ENCODE peak calls at places on chromosome 9, in nine cellular contexts. C is amniotic stem cell; N is epithelial cell of esophagus; B is left kidney; I is nephron progenitor cell; R is GM23248; W is HTR-8/SVneo; Z is mammary epithelial cell; P is activated T-helper 9 cell treated with anti-CD3 and anti-CD28 coated beads, Interleukin-2, amount 50 U/mL, for 16 hours. X is an unnamed sample.

GRCh38 chr9:98627291-98627690 is 81.4 kb downstream of the GABBR2 start:
- DNase-seq in C (no peak), N (no peak), B (no peak), I (no peak), R (peak), W (no peak), Z (no peak), P (no peak), X (peak)

GRCh38 chr9:90881648-90882047 is 80.0 kb downstream of the SYK start:
- DNase-seq in C (no peak), N (no peak), B (peak), I (no peak), R (peak), W (no peak), Z (no peak), P (no peak), X (no peak)

GRCh38 chr9:112861155-112861554 is 29.5 kb downstream of the SLC46A2 start:
- DNase-seq in C (no peak), N (no peak), B (no peak), I (no peak), R (no peak), W (no peak), Z (no peak), P (no peak), X (no peak)

GRCh38 chr9:77600810-77601209 is 47.3 kb downstream of the GNA14 start:
- DNase-seq in C (no peak), N (no peak), B (no peak), I (no peak), R (no peak), W (no peak), Z (no peak), P (no peak), X (no peak)

GRCh38 chr9:96166981-96167380 is 135.0 kb downstream of the HSD17B3 start:
- DNase-seq in C (no peak), N (no peak), B (peak), I (no peak), R (no peak), W (no peak), Z (no peak), P (no peak), X (no peak)

GRCh38 chr9:135248111-135248510 is 160.6 kb downstream of the OLFM1 start:
- DNase-seq in C (no peak), N (no peak), B (peak), I (no peak), R (no peak), W (no peak), Z (no peak), P (no peak), X (no peak)

GRCh38 chr9:131426545-131426944 is 32.7 kb downstream of the PRRC2B start:
- DNase-seq in C (no peak), N (no peak), B (no peak), I (no peak), R (no peak), W (no peak), Z (no peak), P (no peak), X (no peak)

GRCh38 chr9:77764894-77765780 is 117.0 kb upstream of the GNA14 start:
- DNase-seq in C (peak), N (peak), B (peak), I (no peak), R (peak), W (peak), Z (peak), P (no peak), X (peak)

GRCh38 chr9:136697821-136698526 is 10.7 kb upstream of the AGPAT2 start:
- DNase-seq in C (no peak), N (no peak), B (no peak), I (no peak), R (no peak), W (no peak), Z (no peak), P (no peak), X (no peak)

GRCh38 chr9:116152390-116152789 is 1.2 kb upstream of the PAPPA start:
- DNase-seq in C (no peak), N (peak), B (peak), I (no peak), R (peak), W (no peak), Z (peak), P (no peak), X (peak)

GRCh38 chr9:95148121-95148520 is 169.4 kb downstream of the FANCC start:
- DNase-seq in C (no peak), N (no peak), B (no peak), I (no peak), R (no peak), W (no peak), Z (no peak), P (no peak), X (no peak)

GRCh38 chr9:128946945-128947422 is 419 bp downstream of the DOLK start:
- DNase-seq in C (no peak), N (peak), B (peak), I (no peak), R (peak), W (no peak), Z (peak), P (peak), X (peak)

GRCh38 chr9:79236466-79236865 is 335.3 kb upstream of the TLE4 start:
- DNase-seq in C (no peak), N (peak), B (no peak), I (no peak), R (peak), W (no peak), Z (peak), P (no peak), X (no peak)

GRCh38 chr9:100589582-100589981 is 11.7 kb downstream of the CAVIN4 start:
- DNase-seq in C (no peak), N (no peak), B (no peak), I (no peak), R (peak), W (no peak), Z (peak), P (no peak), X (peak)

GRCh38 chr9:68685770-68686169 is 19.3 kb upstream of the PIP5K1B start:
- DNase-seq in C (no peak), N (no peak), B (peak), I (no peak), R (peak), W (no peak), Z (no peak), P (no peak), X (peak)

GRCh38 chr9:86637515-86637914 is 283.3 kb upstream of the TUT7 start:
- DNase-seq in C (no peak), N (peak), B (peak), I (peak), R (peak), W (no peak), Z (no peak), P (no peak), X (peak)

GRCh38 chr9:126113756-126114408 is 212.7 kb upstream of the MVB12B start:
- DNase-seq in C (no peak), N (no peak), B (no peak), I (no peak), R (no peak), W (no peak), Z (no peak), P (no peak), X (no peak)

GRCh38 chr9:82489579-82489915 is 501.0 kb downstream of the SPATA31D1 start:
- DNase-seq in C (no peak), N (peak), B (no peak), I (no peak), R (peak), W (no peak), Z (peak), P (no peak), X (no peak)

GRCh38 chr9:78620764-78621163 is 323.8 kb downstream of the PSAT1 start:
- DNase-seq in C (peak), N (peak), B (no peak), I (no peak), R (peak), W (no peak), Z (peak), P (no peak), X (no peak)

GRCh38 chr9:130689937-130690700 is 3.5 kb upstream of the EXOSC2 start:
- DNase-seq in C (no peak), N (peak), B (peak), I (no peak), R (peak), W (peak), Z (peak), P (no peak), X (peak)

GRCh38 chr9:134984372-134985240 is 66.9 kb upstream of the FCN1 start:
- DNase-seq in C (no peak), N (no peak), B (no peak), I (no peak), R (no peak), W (no peak), Z (no peak), P (no peak), X (no peak)

GRCh38 chr9:76414656-76415055 is 20.4 kb upstream of the RFK start:
- DNase-seq in C (no peak), N (peak), B (no peak), I (no peak), R (no peak), W (no peak), Z (peak), P (no peak), X (peak)

GRCh38 chr9:8391566-8391965 is 592.0 kb upstream of the DMAC1 start:
- DNase-seq in C (no peak), N (no peak), B (no peak), I (no peak), R (no peak), W (no peak), Z (no peak), P (no peak), X (no peak)

GRCh38 chr9:35660966-35661413 is 2.9 kb downstream of the CCDC107 start:
- DNase-seq in C (no peak), N (peak), B (peak), I (no peak), R (peak), W (no peak), Z (no peak), P (no peak), X (peak)

GRCh38 chr9:34628656-34629491 is at the start of gene ARID3C:
- DNase-seq in C (no peak), N (peak), B (peak), I (peak), R (peak), W (no peak), Z (peak), P (peak), X (no peak)

GRCh38 chr9:127195976-127196825 is 68.4 kb upstream of the GARNL3 start:
- DNase-seq in C (no peak), N (no peak), B (no peak), I (no peak), R (no peak), W (no peak), Z (no peak), P (no peak), X (no peak)

GRCh38 chr9:93306081-93306480 is 122.1 kb downstream of the WNK2 start:
- DNase-seq in C (no peak), N (no peak), B (no peak), I (no peak), R (no peak), W (no peak), Z (no peak), P (no peak), X (no peak)

GRCh38 chr9:86534572-86535258 is 180.5 kb upstream of the TUT7 start:
- DNase-seq in C (peak), N (no peak), B (no peak), I (no peak), R (peak), W (no peak), Z (no peak), P (no peak), X (no peak)

GRCh38 chr9:98700801-98701200 is 7.9 kb downstream of the GABBR2 start:
- DNase-seq in C (no peak), N (no peak), B (no peak), I (no peak), R (no peak), W (no peak), Z (no peak), P (no peak), X (no peak)

GRCh38 chr9:99037768-99038167 is 67.1 kb upstream of the TGFBR1 start:
- DNase-seq in C (no peak), N (no peak), B (no peak), I (no peak), R (peak), W (no peak), Z (no peak), P (no peak), X (no peak)

GRCh38 chr9:86200599-86201162 is 58.8 kb downstream of the C9orf153 start:
- DNase-seq in C (no peak), N (no peak), B (peak), I (no peak), R (no peak), W (no peak), Z (no peak), P (no peak), X (no peak)